ENCODE peak calls at places on chromosomes 11 and 22, in eight cellular contexts. G, S, I, V, Y, Q, M and L are unnamed samples.

GRCh38 chr11:61955416-61956135 is 5.4 kb downstream of the BEST1 start:
- DNase-seq in Q (no peak), I (no peak), S (no peak), M (peak), G (no peak), Y (no peak), V (peak), L (no peak)

GRCh38 chr22:45731798-45732495 is 60.3 kb downstream of the ATXN10 start:
- DNase-seq in M (peak), Q (no peak), I (peak), Y (no peak), S (no peak), V (no peak), G (no peak), L (peak)

GRCh38 chr11:46414899-46415298 is 23.3 kb upstream of the CHRM4 start:
- DNase-seq in S (no peak), G (no peak), V (no peak), Q (no peak), I (no peak), Y (no peak), M (no peak), L (no peak)

GRCh38 chr22:50674606-50675552 is 2.3 kb downstream of the SHANK3 start:
- DNase-seq in Y (no peak), I (no peak), M (no peak), Q (peak), V (peak), S (no peak), G (peak), L (peak)

GRCh38 chr11:22416462-22416861 is 78.3 kb downstream of the SLC17A6 start:
- DNase-seq in G (no peak), V (no peak), Y (no peak), Q (no peak), I (no peak), M (no peak), S (no peak), L (no peak)

GRCh38 chr11:120208777-120209176 is 2.1 kb upstream of the OAF start:
- DNase-seq in Q (no peak), I (peak), M (peak), Y (no peak), V (no peak), G (peak), S (peak), L (peak)

GRCh38 chr11:64619811-64620285 is 28.8 kb downstream of the SLC22A12 start:
- DNase-seq in I (peak), G (no peak), V (no peak), M (peak), Q (peak), S (peak), Y (no peak), L (peak)

GRCh38 chr11:16111690-16112089 is 244.7 kb downstream of the SOX6 start:
- DNase-seq in M (no peak), V (peak), Q (no peak), G (no peak), Y (no peak), S (no peak), I (no peak), L (no peak)

GRCh38 chr11:126698576-126698975 is 302.0 kb downstream of the KIRREL3 start:
- DNase-seq in Q (no peak), V (no peak), Y (no peak), M (no peak), I (no peak), G (no peak), S (no peak), L (no peak)

GRCh38 chr22:42714308-42714707 is 6.4 kb downstream of the A4GALT start:
- DNase-seq in V (no peak), S (no peak), M (no peak), Q (no peak), I (no peak), G (no peak), Y (no peak), L (no peak)

GRCh38 chr22:42716649-42717127 is 4.0 kb downstream of the A4GALT start:
- DNase-seq in Q (no peak), S (no peak), G (no peak), I (no peak), V (no peak), Y (no peak), M (no peak), L (no peak)

GRCh38 chr22:42717197-42717967 is 3.3 kb downstream of the A4GALT start:
- DNase-seq in M (no peak), V (no peak), G (no peak), I (no peak), Q (no peak), Y (no peak), S (no peak), L (peak)

GRCh38 chr22:42714768-42715430 is 5.8 kb downstream of the A4GALT start:
- DNase-seq in Q (no peak), G (peak), S (no peak), I (peak), V (no peak), M (no peak), Y (no peak), L (no peak)

DNA sequence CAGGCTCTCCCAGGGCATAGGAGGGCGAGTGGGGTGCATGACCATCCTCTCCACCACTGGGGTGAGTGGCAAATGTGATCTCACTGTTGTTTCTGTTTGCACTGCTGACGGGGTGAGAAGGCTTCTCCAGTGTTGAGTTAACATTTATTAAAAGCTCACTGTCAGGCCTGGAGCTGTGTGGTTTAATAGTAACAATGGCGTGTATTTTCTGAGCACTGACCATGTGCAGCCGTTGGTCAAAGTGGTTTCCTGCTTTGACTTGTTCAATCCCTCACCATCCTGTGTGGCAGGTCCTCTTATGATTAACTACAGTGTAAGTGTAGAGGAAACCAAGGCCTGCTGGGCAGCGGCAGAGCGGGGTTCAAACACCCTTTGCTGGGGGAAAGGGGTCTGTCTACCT is 4.4 kb downstream of the A4GALT start:
- DNase-seq in I (peak), S (no peak), V (no peak), G (no peak), Y (no peak), Q (no peak), M (no peak), L (no peak)
- H3K27ac ChIP-seq in I (no peak), S (no peak), V (no peak), G (no peak), Y (no peak), Q (no peak), M (no peak), L (no peak)

GRCh38 chr11:112587664-112588063 is 327.0 kb upstream of the PLET1 start:
- DNase-seq in V (no peak), Q (no peak), M (no peak), G (no peak), I (no peak), S (no peak), Y (no peak), L (no peak)

GRCh38 chr11:112584674-112585073 is 324.0 kb upstream of the PLET1 start:
- DNase-seq in S (no peak), M (no peak), Y (no peak), V (peak), G (no peak), Q (no peak), I (no peak), L (peak)

GRCh38 chr11:112590778-112591177 is 330.1 kb upstream of the PLET1 start:
- DNase-seq in S (no peak), G (no peak), I (peak), M (no peak), Q (no peak), Y (no peak), V (no peak), L (no peak)

GRCh38 chr11:112589132-112589531 is 328.5 kb upstream of the PLET1 start:
- DNase-seq in S (no peak), V (no peak), I (no peak), G (no peak), Y (no peak), Q (no peak), M (no peak), L (no peak)

GRCh38 chr11:112588252-112588668 is 327.6 kb upstream of the PLET1 start:
- DNase-seq in I (peak), Y (peak), Q (peak), V (no peak), S (peak), M (peak), G (peak), L (peak)
- TF ChIP-seq CTCF in I (peak), Y (peak), Q (peak), V (peak), S (peak), M (peak), G (peak), L (peak)

GRCh38 chr22:30292069-30292970 is 3.0 kb upstream of the CASTOR1 start:
- DNase-seq in I (no peak), S (no peak), M (no peak), Y (no peak), Q (no peak), V (no peak), G (no peak), L (no peak)
- H3K27ac ChIP-seq in I (no peak), S (peak), M (peak), Y (peak), Q (no peak), V (no peak), G (no peak), L (no peak)

DNA sequence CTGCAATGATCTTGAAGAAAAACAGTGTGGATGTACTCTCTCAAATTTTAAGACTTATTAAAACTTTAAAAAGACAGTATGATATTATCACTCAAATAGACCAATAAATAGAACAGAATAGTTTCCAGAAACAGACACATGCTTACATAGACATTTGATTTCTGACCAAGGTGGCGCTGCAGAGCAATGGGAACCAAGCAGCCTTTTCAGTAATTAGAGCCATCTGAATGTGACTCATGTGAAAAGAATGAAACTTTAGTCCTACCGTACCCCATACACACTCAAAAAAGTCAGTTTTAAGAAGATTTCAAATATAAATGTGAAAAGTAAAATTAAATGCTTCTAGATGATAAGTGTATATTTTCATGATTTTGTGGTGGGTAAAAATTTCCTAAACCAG is 74.2 kb upstream of the MS4A8 start:
- DNase-seq in V (no peak), Y (no peak), Q (peak), I (no peak), G (no peak), S (peak), M (no peak), L (peak)
- TF ChIP-seq CTCF in V (peak), Y (no peak), Q (peak), I (peak), G (peak), S (no peak), M (no peak), L (peak)

DNA sequence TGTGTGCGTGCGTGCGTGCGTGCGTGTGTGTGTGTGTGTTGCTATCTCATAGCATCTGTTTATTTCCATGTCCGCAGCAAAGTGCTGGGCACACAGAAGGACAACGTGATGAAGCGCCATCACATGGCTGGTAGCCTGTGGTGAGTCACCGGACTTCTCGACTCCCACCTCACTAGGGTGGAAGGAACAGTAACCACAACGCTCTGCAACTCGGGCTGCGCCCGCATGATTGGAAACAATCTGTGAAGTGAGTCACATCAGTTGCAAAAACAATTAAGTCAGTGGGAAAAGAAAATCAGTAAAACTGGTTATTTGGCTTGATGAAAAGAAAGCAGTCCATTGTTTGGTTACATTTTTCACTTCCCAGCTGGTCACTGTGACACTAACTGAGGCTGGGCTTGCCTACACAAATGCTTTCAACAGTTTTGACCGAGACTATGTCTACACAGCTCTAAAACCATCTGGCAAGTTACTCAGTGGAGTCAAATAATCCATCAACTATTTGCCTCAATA is 437.3 kb upstream of the CADM1 start:
- DNase-seq in Q (no peak), S (peak), Y (peak), M (peak), V (no peak), I (peak), G (peak), L (no peak)
- H3K27ac ChIP-seq in Q (no peak), S (no peak), Y (peak), M (no peak), V (no peak), I (peak), G (no peak), L (no peak)